ENCODE peak calls at places on chromosomes 7 and 10, in seven cellular contexts. One of them, this sample, is unnamed.

GRCh38 chr10:11521860-11522259 is 89.6 kb downstream of the USP6NL start:
- DNase-seq in iPS DF 6.9: no peak
- DNase-seq in suprapubic skin: no peak
- DNase-seq in DND-41: no peak
- DNase-seq in GM12865: no peak
- DNase-seq in skeletal muscle cell: no peak
- DNase-seq in fibroblast of lung: peak; percentile 57
- DNase-seq in this sample: no peak

GRCh38 chr7:85497999-85498398 is 311.1 kb upstream of the SEMA3D start:
- DNase-seq in suprapubic skin: no peak
- DNase-seq in fibroblast of lung: no peak
- DNase-seq in iPS DF 6.9: no peak
- DNase-seq in DND-41: no peak
- DNase-seq in GM12865: no peak
- DNase-seq in skeletal muscle cell: no peak
- DNase-seq in this sample: no peak

GRCh38 chr10:94038024-94038423 is 44.3 kb downstream of the PLCE1 start:
- DNase-seq in suprapubic skin: no peak
- DNase-seq in GM12865: no peak
- DNase-seq in fibroblast of lung: peak; percentile 75
- DNase-seq in iPS DF 6.9: no peak
- DNase-seq in skeletal muscle cell: no peak
- DNase-seq in DND-41: no peak
- DNase-seq in this sample: no peak

GRCh38 chr7:52017802-52018679 is 701.4 kb upstream of the COBL start:
- DNase-seq in DND-41: peak; percentile 41
- DNase-seq in iPS DF 6.9: peak; percentile 72
- DNase-seq in skeletal muscle cell: no peak
- DNase-seq in fibroblast of lung: no peak
- DNase-seq in GM12865: peak; percentile 1
- DNase-seq in suprapubic skin: no peak
- DNase-seq in this sample: no peak

GRCh38 chr10:22345301-22346086 is at the start of gene SPAG6:
- DNase-seq in suprapubic skin: peak; percentile 76
- DNase-seq in GM12865: peak; percentile 37
- DNase-seq in fibroblast of lung: no peak
- DNase-seq in iPS DF 6.9: no peak
- DNase-seq in DND-41: no peak
- DNase-seq in skeletal muscle cell: no peak
- DNase-seq in this sample: no peak

GRCh38 chr7:134254311-134254710 is 62.4 kb downstream of the SLC35B4 start:
- DNase-seq in GM12865: peak; percentile 2
- DNase-seq in suprapubic skin: no peak
- DNase-seq in iPS DF 6.9: no peak
- DNase-seq in fibroblast of lung: no peak
- DNase-seq in DND-41: no peak
- DNase-seq in skeletal muscle cell: no peak
- DNase-seq in this sample: no peak

GRCh38 chr10:62733654-62734293 is 70.7 kb upstream of the ADO start:
- DNase-seq in DND-41: no peak
- DNase-seq in fibroblast of lung: peak; percentile 27
- DNase-seq in iPS DF 6.9: no peak
- DNase-seq in skeletal muscle cell: no peak
- DNase-seq in GM12865: no peak
- DNase-seq in suprapubic skin: no peak
- DNase-seq in this sample: no peak

GRCh38 chr10:18216482-18216881 is 76.3 kb downstream of the CACNB2 start:
- DNase-seq in fibroblast of lung: peak; percentile 28
- DNase-seq in DND-41: no peak
- DNase-seq in skeletal muscle cell: no peak
- DNase-seq in GM12865: peak; percentile 3
- DNase-seq in suprapubic skin: no peak
- DNase-seq in iPS DF 6.9: no peak
- DNase-seq in this sample: no peak

GRCh38 chr7:108054537-108054936 is 51.6 kb upstream of the LAMB1 start:
- DNase-seq in GM12865: no peak
- DNase-seq in suprapubic skin: no peak
- DNase-seq in skeletal muscle cell: no peak
- DNase-seq in fibroblast of lung: no peak
- DNase-seq in DND-41: no peak
- DNase-seq in iPS DF 6.9: no peak
- DNase-seq in this sample: no peak

GRCh38 chr10:92972066-92972870 is 88.3 kb upstream of the CYP26C1 start:
- DNase-seq in suprapubic skin: no peak
- DNase-seq in fibroblast of lung: peak; percentile 87
- DNase-seq in iPS DF 6.9: no peak
- DNase-seq in DND-41: no peak
- DNase-seq in GM12865: no peak
- DNase-seq in skeletal muscle cell: peak; percentile 59
- DNase-seq in this sample: no peak

GRCh38 chr7:142487124-142487523 is 229.3 kb upstream of the PRSS58 start:
- DNase-seq in skeletal muscle cell: no peak
- DNase-seq in fibroblast of lung: no peak
- DNase-seq in iPS DF 6.9: no peak
- DNase-seq in DND-41: no peak
- DNase-seq in suprapubic skin: no peak
- DNase-seq in GM12865: no peak
- DNase-seq in this sample: no peak

GRCh38 chr10:132371641-132372081 is 25.3 kb upstream of the PWWP2B start:
- DNase-seq in suprapubic skin: peak; percentile 30
- DNase-seq in fibroblast of lung: no peak
- DNase-seq in DND-41: peak; percentile 40
- DNase-seq in GM12865: peak; percentile 29
- DNase-seq in iPS DF 6.9: no peak
- DNase-seq in skeletal muscle cell: no peak
- DNase-seq in this sample: no peak

GRCh38 chr10:14345262-14345661 is 14.5 kb upstream of the FRMD4A start:
- DNase-seq in fibroblast of lung: no peak
- DNase-seq in suprapubic skin: no peak
- DNase-seq in DND-41: no peak
- DNase-seq in GM12865: no peak
- DNase-seq in iPS DF 6.9: no peak
- DNase-seq in skeletal muscle cell: no peak
- DNase-seq in this sample: no peak

GRCh38 chr10:72292223-72292691 is 18.5 kb downstream of the DDIT4 start:
- DNase-seq in fibroblast of lung: peak; percentile 45
- DNase-seq in suprapubic skin: no peak
- DNase-seq in iPS DF 6.9: no peak
- DNase-seq in DND-41: no peak
- DNase-seq in skeletal muscle cell: no peak
- DNase-seq in GM12865: peak; percentile 67
- DNase-seq in this sample: no peak

GRCh38 chr10:126867567-126868365 is 37.5 kb upstream of the DOCK1 start:
- DNase-seq in fibroblast of lung: peak; percentile 99
- DNase-seq in iPS DF 6.9: no peak
- DNase-seq in GM12865: no peak
- DNase-seq in DND-41: no peak
- DNase-seq in suprapubic skin: no peak
- DNase-seq in skeletal muscle cell: peak; percentile 76
- DNase-seq in this sample: no peak

GRCh38 chr10:93894516-93895378 is 969 bp downstream of the SLC35G1 start:
- DNase-seq in suprapubic skin: no peak
- DNase-seq in skeletal muscle cell: no peak
- DNase-seq in DND-41: no peak
- DNase-seq in iPS DF 6.9: no peak
- DNase-seq in fibroblast of lung: no peak
- DNase-seq in GM12865: no peak
- DNase-seq in this sample: no peak

GRCh38 chr10:15238553-15239335 is 70.3 kb upstream of the NMT2 start:
- DNase-seq in suprapubic skin: no peak
- DNase-seq in iPS DF 6.9: no peak
- DNase-seq in fibroblast of lung: peak; percentile 76
- DNase-seq in skeletal muscle cell: no peak
- DNase-seq in DND-41: no peak
- DNase-seq in GM12865: no peak
- DNase-seq in this sample: peak; percentile 8

GRCh38 chr10:87705339-87705738 is 45.7 kb downstream of the PAPSS2 start:
- DNase-seq in suprapubic skin: no peak
- DNase-seq in GM12865: no peak
- DNase-seq in DND-41: no peak
- DNase-seq in fibroblast of lung: peak; percentile 66
- DNase-seq in skeletal muscle cell: no peak
- DNase-seq in iPS DF 6.9: no peak
- DNase-seq in this sample: no peak

GRCh38 chr7:157664866-157665633 is 328.2 kb downstream of the DNAJB6 start:
- DNase-seq in skeletal muscle cell: no peak
- DNase-seq in suprapubic skin: peak; percentile 35
- DNase-seq in fibroblast of lung: peak; percentile 31
- DNase-seq in DND-41: no peak
- DNase-seq in GM12865: no peak
- DNase-seq in iPS DF 6.9: no peak
- DNase-seq in this sample: no peak

GRCh38 chr7:40299097-40299496 is 164.3 kb downstream of the SUGCT start:
- DNase-seq in iPS DF 6.9: no peak
- DNase-seq in fibroblast of lung: peak; percentile 98
- DNase-seq in DND-41: peak; percentile 68
- DNase-seq in skeletal muscle cell: peak; percentile 75
- DNase-seq in GM12865: no peak
- DNase-seq in suprapubic skin: no peak
- DNase-seq in this sample: no peak

GRCh38 chr10:100687143-100687953 is 58.0 kb upstream of the PAX2 start:
- DNase-seq in fibroblast of lung: no peak
- DNase-seq in skeletal muscle cell: no peak
- DNase-seq in suprapubic skin: no peak
- DNase-seq in GM12865: no peak
- DNase-seq in iPS DF 6.9: no peak
- DNase-seq in DND-41: peak; percentile 16
- DNase-seq in this sample: no peak

GRCh38 chr10:114244126-114244525 is 5.1 kb downstream of the VWA2 start:
- DNase-seq in DND-41: no peak
- DNase-seq in fibroblast of lung: no peak
- DNase-seq in skeletal muscle cell: no peak
- DNase-seq in suprapubic skin: no peak
- DNase-seq in GM12865: no peak
- DNase-seq in iPS DF 6.9: no peak
- DNase-seq in this sample: no peak

GRCh38 chr7:85004402-85004801 is 182.5 kb downstream of the SEMA3D start:
- DNase-seq in DND-41: no peak
- DNase-seq in iPS DF 6.9: no peak
- DNase-seq in skeletal muscle cell: no peak
- DNase-seq in suprapubic skin: no peak
- DNase-seq in fibroblast of lung: no peak
- DNase-seq in GM12865: no peak
- DNase-seq in this sample: no peak

GRCh38 chr7:155374276-155375252 is 76.9 kb downstream of the INSIG1 start:
- DNase-seq in GM12865: no peak
- DNase-seq in iPS DF 6.9: no peak
- DNase-seq in DND-41: no peak
- DNase-seq in skeletal muscle cell: no peak
- DNase-seq in suprapubic skin: no peak
- DNase-seq in fibroblast of lung: no peak
- DNase-seq in this sample: no peak
- H3K4me3 ChIP-seq in GM12865: no peak overlapping the region
- H3K4me3 ChIP-seq in iPS DF 6.9: no peak overlapping the region
- H3K4me3 ChIP-seq in DND-41: no peak overlapping the region
- H3K4me3 ChIP-seq in skeletal muscle cell: peak overlapping the region; percentile 22
- H3K4me3 ChIP-seq in suprapubic skin: peak overlapping the region; percentile 43
- H3K4me3 ChIP-seq in fibroblast of lung: no peak overlapping the region
- H3K4me3 ChIP-seq in this sample: no peak overlapping the region

DNA sequence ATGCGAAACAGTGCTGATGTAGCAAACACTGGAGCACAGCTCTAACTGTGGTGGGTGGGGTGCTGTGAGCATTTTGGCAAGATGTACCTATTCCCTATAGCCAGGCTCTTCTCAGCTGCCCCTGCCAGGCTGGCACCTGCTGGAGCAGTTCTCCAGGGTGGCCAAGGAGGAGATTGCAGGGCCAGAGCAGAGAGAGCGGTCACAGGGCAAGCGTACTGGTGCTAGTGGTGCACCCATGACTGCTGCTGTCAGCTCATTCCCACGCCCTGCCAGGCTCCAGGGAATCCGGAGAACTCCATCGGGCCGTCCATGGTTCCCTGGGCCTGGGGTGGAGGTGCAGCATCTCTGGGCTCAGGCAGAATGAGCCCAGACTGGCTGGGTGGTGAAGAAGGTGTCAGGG is 2.1 kb downstream of the COL13A1 start:
- DNase-seq in fibroblast of lung: no peak
- DNase-seq in skeletal muscle cell: no peak
- DNase-seq in GM12865: no peak
- DNase-seq in suprapubic skin: no peak
- DNase-seq in iPS DF 6.9: no peak
- DNase-seq in DND-41: no peak
- DNase-seq in this sample: no peak
- H3K4me3 ChIP-seq in fibroblast of lung: peak overlapping the region; percentile 89
- H3K4me3 ChIP-seq in skeletal muscle cell: peak overlapping the region; percentile 11
- H3K4me3 ChIP-seq in GM12865: no peak overlapping the region
- H3K4me3 ChIP-seq in suprapubic skin: no peak overlapping the region
- H3K4me3 ChIP-seq in iPS DF 6.9: no peak overlapping the region
- H3K4me3 ChIP-seq in DND-41: no peak overlapping the region
- H3K4me3 ChIP-seq in this sample: no peak overlapping the region

GRCh38 chr7:127654404-127655392 is 2.7 kb downstream of the SND1 start:
- DNase-seq in suprapubic skin: no peak
- DNase-seq in skeletal muscle cell: no peak
- DNase-seq in DND-41: no peak
- DNase-seq in iPS DF 6.9: no peak
- DNase-seq in fibroblast of lung: peak; percentile 43
- DNase-seq in GM12865: peak; percentile 24
- DNase-seq in this sample: no peak

GRCh38 chr7:127655720-127656119 is 3.7 kb downstream of the SND1 start:
- DNase-seq in suprapubic skin: no peak
- DNase-seq in DND-41: no peak
- DNase-seq in GM12865: no peak
- DNase-seq in fibroblast of lung: no peak
- DNase-seq in iPS DF 6.9: no peak
- DNase-seq in skeletal muscle cell: no peak
- DNase-seq in this sample: no peak

GRCh38 chr7:127651556-127652332 is at the start of gene SND1:
- DNase-seq in iPS DF 6.9: peak; percentile 97
- DNase-seq in skeletal muscle cell: peak; percentile 97
- DNase-seq in fibroblast of lung: peak; percentile 99
- DNase-seq in suprapubic skin: peak; percentile 100
- DNase-seq in GM12865: peak; percentile 99
- DNase-seq in DND-41: peak; percentile 99
- DNase-seq in this sample: peak; percentile 100

GRCh38 chr7:127652333-127653248 is 597 bp downstream of the SND1 start:
- DNase-seq in suprapubic skin: no peak
- DNase-seq in fibroblast of lung: peak; percentile 70
- DNase-seq in iPS DF 6.9: no peak
- DNase-seq in GM12865: peak; percentile 41
- DNase-seq in DND-41: no peak
- DNase-seq in skeletal muscle cell: no peak
- DNase-seq in this sample: no peak

DNA sequence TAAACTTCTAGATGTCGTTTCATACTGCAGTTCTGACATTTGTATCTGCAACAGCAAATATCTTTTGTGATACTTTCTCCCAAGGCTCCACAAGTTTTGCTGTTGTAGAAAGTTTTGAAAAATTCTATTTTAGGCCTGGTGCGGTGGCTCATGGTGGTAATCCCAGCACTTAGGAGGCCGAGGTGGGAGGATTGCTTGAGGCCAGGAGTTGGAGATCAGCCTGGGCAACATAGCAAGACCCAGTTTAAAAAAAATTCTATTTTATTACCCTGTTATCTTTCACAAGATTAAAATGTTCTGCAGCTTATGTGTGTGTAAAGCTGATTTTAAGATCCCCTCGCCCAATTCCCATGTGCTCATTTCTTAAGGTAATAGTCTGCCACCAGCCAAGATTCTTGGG is 1.4 kb downstream of the SND1 start:
- DNase-seq in suprapubic skin: no peak
- DNase-seq in fibroblast of lung: no peak
- DNase-seq in skeletal muscle cell: no peak
- DNase-seq in iPS DF 6.9: no peak
- DNase-seq in DND-41: no peak
- DNase-seq in GM12865: no peak
- DNase-seq in this sample: no peak
- H3K4me3 ChIP-seq in suprapubic skin: no peak overlapping the region
- H3K4me3 ChIP-seq in fibroblast of lung: peak overlapping the region; percentile 88
- H3K4me3 ChIP-seq in skeletal muscle cell: peak overlapping the region; percentile 73
- H3K4me3 ChIP-seq in iPS DF 6.9: no peak overlapping the region
- H3K4me3 ChIP-seq in DND-41: peak overlapping the region; percentile 78
- H3K4me3 ChIP-seq in GM12865: peak overlapping the region; percentile 85
- H3K4me3 ChIP-seq in this sample: no peak overlapping the region

GRCh38 chr7:6056616-6057015 is 25.4 kb downstream of the ANKRD61 start:
- DNase-seq in DND-41: no peak
- DNase-seq in fibroblast of lung: no peak
- DNase-seq in GM12865: no peak
- DNase-seq in suprapubic skin: no peak
- DNase-seq in iPS DF 6.9: no peak
- DNase-seq in skeletal muscle cell: no peak
- DNase-seq in this sample: no peak
- H3K4me3 ChIP-seq in DND-41: no peak overlapping the region
- H3K4me3 ChIP-seq in fibroblast of lung: no peak overlapping the region
- H3K4me3 ChIP-seq in GM12865: no peak overlapping the region
- H3K4me3 ChIP-seq in suprapubic skin: no peak overlapping the region
- H3K4me3 ChIP-seq in iPS DF 6.9: no peak overlapping the region
- H3K4me3 ChIP-seq in skeletal muscle cell: no peak overlapping the region
- H3K4me3 ChIP-seq in this sample: no peak overlapping the region